ENCODE peak calls at places on chromosome 7, in ten cellular contexts. E is cardiac septum; A is stimulated activated naive CD8-positive, alpha-beta T cell treated with anti-CD3 and anti-CD28 coated beads, Interleukin-15, Interleukin-2, amounts not matched to agents 100 U/mL and 50 U/mL, for 24 hours; Z is fibroblast of lung; V is stimulated activated CD8-positive, alpha-beta memory T cell treated with anti-CD3 and anti-CD28 coated beads, Interleukin-7, amount 100 ng/mL, for 1 hour; F is right lobe of liver; X is activated CD4-positive, alpha-beta T cell treated with anti-CD3 and anti-CD28 coated beads, Interleukin-2, amount 10 ng/mL, durations not matched to agents 7 days and 5 days; G is amniotic stem cell; K is choroid plexus epithelial cell; W is heart right ventricle. N is an unnamed sample.

GRCh38 chr7:57362868-57363267 is 87.1 kb upstream of the ZNF716 start:
- DNase-seq in E (no peak), A (no peak), Z (no peak), V (no peak), F (no peak), X (no peak), G (no peak), K (no peak), W (no peak), N (peak; percentile 21)

GRCh38 chr7:87347207-87347606 is 1.7 kb downstream of the CROT start:
- DNase-seq in E (no peak), A (no peak), Z (no peak), V (no peak), F (no peak), X (no peak), G (no peak), K (no peak), W (no peak), N (no peak)

GRCh38 chr7:30812676-30813075 is 41.5 kb downstream of the MINDY4 start:
- DNase-seq in E (no peak), A (no peak), Z (no peak), V (no peak), F (no peak), X (no peak), G (no peak), K (no peak), W (no peak), N (no peak)

GRCh38 chr7:64618785-64619456 is 47.0 kb upstream of the ZNF107 start:
- DNase-seq in E (no peak), A (no peak), Z (peak; percentile 38), V (no peak), F (no peak), X (peak; percentile 48), G (no peak), K (peak; percentile 69), W (peak; percentile 40), N (no peak)

GRCh38 chr7:4139656-4140320 is 542.3 kb upstream of the FOXK1 start:
- DNase-seq in E (no peak), A (no peak), Z (no peak), V (no peak), F (no peak), X (no peak), G (no peak), K (no peak), W (no peak), N (no peak)

GRCh38 chr7:108442039-108442568 is 14.1 kb downstream of the NRCAM start:
- DNase-seq in E (no peak), A (peak; percentile 48), Z (no peak), V (no peak), F (no peak), X (no peak), G (no peak), K (no peak), W (no peak), N (no peak)

GRCh38 chr7:128672927-128673517 is 930 bp downstream of the GARIN1A start:
- DNase-seq in E (no peak), A (peak; percentile 24), Z (peak; percentile 16), V (no peak), F (no peak), X (peak; percentile 24), G (no peak), K (peak; percentile 56), W (no peak), N (no peak)

GRCh38 chr7:44664756-44665461 is 58.5 kb downstream of the OGDH start:
- DNase-seq in E (no peak), A (no peak), Z (no peak), V (no peak), F (no peak), X (no peak), G (no peak), K (no peak), W (no peak), N (no peak)